ENCODE peak calls at places on chromosomes 2 and 18, in six cellular contexts. One of them, this sample, is unnamed.

GRCh38 chr2:69797836-69798465 is 31.5 kb upstream of the GMCL1 start:
- DNase-seq in NCI-H1092 treated with DMSO at 0.1 percent for 48 hours: no peak
- DNase-seq in dermis microvascular lymphatic vessel endothelial cell: no peak
- DNase-seq in effector memory CD4-positive, alpha-beta T cell: no peak
- DNase-seq in choroid plexus epithelial cell: peak
- DNase-seq in GM19239: no peak
- DNase-seq in this sample: no peak

GRCh38 chr2:156129227-156129626 is 203.3 kb downstream of the NR4A2 start:
- DNase-seq in NCI-H1092 treated with DMSO at 0.1 percent for 48 hours: no peak
- DNase-seq in dermis microvascular lymphatic vessel endothelial cell: no peak
- DNase-seq in effector memory CD4-positive, alpha-beta T cell: no peak
- DNase-seq in choroid plexus epithelial cell: no peak
- DNase-seq in GM19239: no peak
- DNase-seq in this sample: no peak

GRCh38 chr18:58456625-58457024 is 172.3 kb downstream of the ALPK2 start:
- DNase-seq in NCI-H1092 treated with DMSO at 0.1 percent for 48 hours: no peak
- DNase-seq in dermis microvascular lymphatic vessel endothelial cell: no peak
- DNase-seq in effector memory CD4-positive, alpha-beta T cell: no peak
- DNase-seq in choroid plexus epithelial cell: no peak
- DNase-seq in GM19239: no peak
- DNase-seq in this sample: no peak

GRCh38 chr2:234772775-234773064 is 179.1 kb upstream of the SH3BP4 start:
- DNase-seq in NCI-H1092 treated with DMSO at 0.1 percent for 48 hours: no peak
- DNase-seq in dermis microvascular lymphatic vessel endothelial cell: no peak
- DNase-seq in effector memory CD4-positive, alpha-beta T cell: no peak
- DNase-seq in choroid plexus epithelial cell: no peak
- DNase-seq in GM19239: no peak
- DNase-seq in this sample: no peak

GRCh38 chr2:209388416-209389037 is 35.3 kb upstream of the MAP2 start:
- DNase-seq in NCI-H1092 treated with DMSO at 0.1 percent for 48 hours: no peak
- DNase-seq in dermis microvascular lymphatic vessel endothelial cell: no peak
- DNase-seq in effector memory CD4-positive, alpha-beta T cell: no peak
- DNase-seq in choroid plexus epithelial cell: peak
- DNase-seq in GM19239: no peak
- DNase-seq in this sample: no peak

GRCh38 chr2:86768189-86768949 is 22.3 kb downstream of the CD8A start:
- DNase-seq in NCI-H1092 treated with DMSO at 0.1 percent for 48 hours: no peak
- DNase-seq in dermis microvascular lymphatic vessel endothelial cell: no peak
- DNase-seq in effector memory CD4-positive, alpha-beta T cell: no peak
- DNase-seq in choroid plexus epithelial cell: no peak
- DNase-seq in GM19239: no peak
- DNase-seq in this sample: no peak

GRCh38 chr2:60116167-60116870 is 437.1 kb downstream of the BCL11A start:
- DNase-seq in NCI-H1092 treated with DMSO at 0.1 percent for 48 hours: no peak
- DNase-seq in dermis microvascular lymphatic vessel endothelial cell: no peak
- DNase-seq in effector memory CD4-positive, alpha-beta T cell: no peak
- DNase-seq in choroid plexus epithelial cell: no peak
- DNase-seq in GM19239: no peak
- DNase-seq in this sample: no peak

GRCh38 chr18:59861009-59861408 is 38.8 kb upstream of the PMAIP1 start:
- DNase-seq in NCI-H1092 treated with DMSO at 0.1 percent for 48 hours: no peak
- DNase-seq in dermis microvascular lymphatic vessel endothelial cell: no peak
- DNase-seq in effector memory CD4-positive, alpha-beta T cell: no peak
- DNase-seq in choroid plexus epithelial cell: no peak
- DNase-seq in GM19239: no peak
- DNase-seq in this sample: no peak

GRCh38 chr2:150403457-150403856 is 84.0 kb downstream of the RND3 start:
- DNase-seq in NCI-H1092 treated with DMSO at 0.1 percent for 48 hours: no peak
- DNase-seq in dermis microvascular lymphatic vessel endothelial cell: no peak
- DNase-seq in effector memory CD4-positive, alpha-beta T cell: no peak
- DNase-seq in choroid plexus epithelial cell: no peak
- DNase-seq in GM19239: peak
- DNase-seq in this sample: no peak

GRCh38 chr2:11163439-11164317 is 8.4 kb downstream of the SLC66A3 start:
- DNase-seq in NCI-H1092 treated with DMSO at 0.1 percent for 48 hours: no peak
- DNase-seq in dermis microvascular lymphatic vessel endothelial cell: no peak
- DNase-seq in effector memory CD4-positive, alpha-beta T cell: no peak
- DNase-seq in choroid plexus epithelial cell: no peak
- DNase-seq in GM19239: no peak
- DNase-seq in this sample: no peak

GRCh38 chr2:111041398-111042202 is 79.1 kb upstream of the BCL2L11 start:
- DNase-seq in NCI-H1092 treated with DMSO at 0.1 percent for 48 hours: no peak
- DNase-seq in dermis microvascular lymphatic vessel endothelial cell: no peak
- DNase-seq in effector memory CD4-positive, alpha-beta T cell: no peak
- DNase-seq in choroid plexus epithelial cell: no peak
- DNase-seq in GM19239: no peak
- DNase-seq in this sample: no peak

GRCh38 chr2:39141346-39142011 is 20.6 kb upstream of the SOS1 start:
- DNase-seq in NCI-H1092 treated with DMSO at 0.1 percent for 48 hours: no peak
- DNase-seq in dermis microvascular lymphatic vessel endothelial cell: no peak
- DNase-seq in effector memory CD4-positive, alpha-beta T cell: no peak
- DNase-seq in choroid plexus epithelial cell: no peak
- DNase-seq in GM19239: no peak
- DNase-seq in this sample: no peak

GRCh38 chr2:240558229-240558885 is 569 bp upstream of the ANKMY1 start:
- DNase-seq in NCI-H1092 treated with DMSO at 0.1 percent for 48 hours: no peak
- DNase-seq in dermis microvascular lymphatic vessel endothelial cell: no peak
- DNase-seq in effector memory CD4-positive, alpha-beta T cell: no peak
- DNase-seq in choroid plexus epithelial cell: no peak
- DNase-seq in GM19239: no peak
- DNase-seq in this sample: no peak

GRCh38 chr2:225737556-225737955 is 338.0 kb downstream of the NYAP2 start:
- DNase-seq in NCI-H1092 treated with DMSO at 0.1 percent for 48 hours: no peak
- DNase-seq in dermis microvascular lymphatic vessel endothelial cell: no peak
- DNase-seq in effector memory CD4-positive, alpha-beta T cell: no peak
- DNase-seq in choroid plexus epithelial cell: peak
- DNase-seq in GM19239: no peak
- DNase-seq in this sample: no peak

GRCh38 chr2:65790676-65790935 is 358.2 kb upstream of the SPRED2 start:
- DNase-seq in NCI-H1092 treated with DMSO at 0.1 percent for 48 hours: no peak
- DNase-seq in dermis microvascular lymphatic vessel endothelial cell: no peak
- DNase-seq in effector memory CD4-positive, alpha-beta T cell: no peak
- DNase-seq in choroid plexus epithelial cell: no peak
- DNase-seq in GM19239: no peak
- DNase-seq in this sample: no peak

GRCh38 chr18:59907172-59907571 is 7.4 kb downstream of the PMAIP1 start:
- DNase-seq in NCI-H1092 treated with DMSO at 0.1 percent for 48 hours: no peak
- DNase-seq in dermis microvascular lymphatic vessel endothelial cell: no peak
- DNase-seq in effector memory CD4-positive, alpha-beta T cell: no peak
- DNase-seq in choroid plexus epithelial cell: no peak
- DNase-seq in GM19239: no peak
- DNase-seq in this sample: no peak

GRCh38 chr2:107730898-107731297 is 95.8 kb upstream of the RGPD4 start:
- DNase-seq in NCI-H1092 treated with DMSO at 0.1 percent for 48 hours: no peak
- DNase-seq in dermis microvascular lymphatic vessel endothelial cell: peak
- DNase-seq in effector memory CD4-positive, alpha-beta T cell: no peak
- DNase-seq in choroid plexus epithelial cell: no peak
- DNase-seq in GM19239: no peak
- DNase-seq in this sample: no peak

GRCh38 chr2:127906206-127906926 is 20.6 kb upstream of the AMMECR1L start:
- DNase-seq in NCI-H1092 treated with DMSO at 0.1 percent for 48 hours: peak
- DNase-seq in dermis microvascular lymphatic vessel endothelial cell: no peak
- DNase-seq in effector memory CD4-positive, alpha-beta T cell: no peak
- DNase-seq in choroid plexus epithelial cell: no peak
- DNase-seq in GM19239: no peak
- DNase-seq in this sample: no peak

GRCh38 chr2:44918095-44918775 is 23.3 kb upstream of the SIX3 start:
- DNase-seq in NCI-H1092 treated with DMSO at 0.1 percent for 48 hours: no peak
- DNase-seq in dermis microvascular lymphatic vessel endothelial cell: no peak
- DNase-seq in effector memory CD4-positive, alpha-beta T cell: no peak
- DNase-seq in choroid plexus epithelial cell: no peak
- DNase-seq in GM19239: no peak
- DNase-seq in this sample: no peak

GRCh38 chr18:50944245-50944917 is 23.5 kb upstream of the ELAC1 start:
- DNase-seq in NCI-H1092 treated with DMSO at 0.1 percent for 48 hours: no peak
- DNase-seq in dermis microvascular lymphatic vessel endothelial cell: no peak
- DNase-seq in effector memory CD4-positive, alpha-beta T cell: no peak
- DNase-seq in choroid plexus epithelial cell: no peak
- DNase-seq in GM19239: no peak
- DNase-seq in this sample: no peak

GRCh38 chr2:219401621-219402020 is 13.9 kb upstream of the DNPEP start:
- DNase-seq in NCI-H1092 treated with DMSO at 0.1 percent for 48 hours: no peak
- DNase-seq in dermis microvascular lymphatic vessel endothelial cell: no peak
- DNase-seq in effector memory CD4-positive, alpha-beta T cell: no peak
- DNase-seq in choroid plexus epithelial cell: no peak
- DNase-seq in GM19239: no peak
- DNase-seq in this sample: no peak

This sample was measured in T-helper 1 cell.